ENCODE peak calls at places on chromosomes 5 and 9, in seven cellular contexts. One of them, this sample, is unnamed.

GRCh38 chr9:5509573-5509972 is 758 bp upstream of the PDCD1LG2 start:
- DNase-seq in endothelial cell: no peak
- DNase-seq in GM12865: no peak
- DNase-seq in psoas muscle: no peak
- DNase-seq in neural crest cell: no peak
- DNase-seq in endothelial cell of umbilical vein: peak
- DNase-seq in CD4-positive, alpha-beta T cell: no peak
- DNase-seq in this sample: peak

GRCh38 chr5:87361031-87361443 is 51.7 kb downstream of the CCNH start:
- DNase-seq in endothelial cell: no peak
- DNase-seq in GM12865: no peak
- DNase-seq in psoas muscle: no peak
- DNase-seq in neural crest cell: no peak
- DNase-seq in endothelial cell of umbilical vein: no peak
- DNase-seq in CD4-positive, alpha-beta T cell: no peak
- DNase-seq in this sample: peak

GRCh38 chr5:135240781-135241360 is 158.2 kb downstream of the MACROH2A1 start:
- DNase-seq in endothelial cell: no peak
- DNase-seq in GM12865: no peak
- DNase-seq in psoas muscle: no peak
- DNase-seq in neural crest cell: no peak
- DNase-seq in endothelial cell of umbilical vein: no peak
- DNase-seq in CD4-positive, alpha-beta T cell: no peak
- DNase-seq in this sample: no peak

GRCh38 chr5:30804739-30805313 is 388.7 kb upstream of the CDH6 start:
- DNase-seq in endothelial cell: no peak
- DNase-seq in GM12865: no peak
- DNase-seq in psoas muscle: no peak
- DNase-seq in neural crest cell: no peak
- DNase-seq in endothelial cell of umbilical vein: no peak
- DNase-seq in CD4-positive, alpha-beta T cell: no peak
- DNase-seq in this sample: no peak

GRCh38 chr5:171997011-171997410 is 9.4 kb downstream of the FBXW11 start:
- DNase-seq in endothelial cell: no peak
- DNase-seq in GM12865: no peak
- DNase-seq in psoas muscle: no peak
- DNase-seq in neural crest cell: no peak
- DNase-seq in endothelial cell of umbilical vein: no peak
- DNase-seq in CD4-positive, alpha-beta T cell: no peak
- DNase-seq in this sample: no peak

GRCh38 chr9:114549677-114550330 is 37.8 kb upstream of the ATP6V1G1 start:
- DNase-seq in endothelial cell: no peak
- DNase-seq in GM12865: no peak
- DNase-seq in psoas muscle: no peak
- DNase-seq in neural crest cell: no peak
- DNase-seq in endothelial cell of umbilical vein: no peak
- DNase-seq in CD4-positive, alpha-beta T cell: no peak
- DNase-seq in this sample: no peak

GRCh38 chr9:137368431-137369110 is 54.4 kb downstream of the EXD3 start:
- DNase-seq in endothelial cell: no peak
- DNase-seq in GM12865: no peak
- DNase-seq in psoas muscle: peak
- DNase-seq in neural crest cell: no peak
- DNase-seq in endothelial cell of umbilical vein: no peak
- DNase-seq in CD4-positive, alpha-beta T cell: no peak
- DNase-seq in this sample: no peak

GRCh38 chr9:106482733-106483132 is 380.2 kb upstream of the ZNF462 start:
- DNase-seq in endothelial cell: no peak
- DNase-seq in GM12865: peak
- DNase-seq in psoas muscle: no peak
- DNase-seq in neural crest cell: no peak
- DNase-seq in endothelial cell of umbilical vein: no peak
- DNase-seq in CD4-positive, alpha-beta T cell: no peak
- DNase-seq in this sample: no peak

GRCh38 chr5:64576241-64576640 is 70.4 kb downstream of the RGS7BP start:
- DNase-seq in endothelial cell: no peak
- DNase-seq in GM12865: no peak
- DNase-seq in psoas muscle: no peak
- DNase-seq in neural crest cell: no peak
- DNase-seq in endothelial cell of umbilical vein: no peak
- DNase-seq in CD4-positive, alpha-beta T cell: no peak
- DNase-seq in this sample: no peak

GRCh38 chr9:19828586-19828985 is 39.7 kb upstream of the SLC24A2 start:
- DNase-seq in endothelial cell: no peak
- DNase-seq in GM12865: no peak
- DNase-seq in psoas muscle: no peak
- DNase-seq in neural crest cell: no peak
- DNase-seq in endothelial cell of umbilical vein: no peak
- DNase-seq in CD4-positive, alpha-beta T cell: no peak
- DNase-seq in this sample: no peak

GRCh38 chr5:82521431-82522051 is 243.4 kb upstream of the RPS23 start:
- DNase-seq in endothelial cell: no peak
- DNase-seq in GM12865: no peak
- DNase-seq in psoas muscle: no peak
- DNase-seq in neural crest cell: no peak
- DNase-seq in endothelial cell of umbilical vein: no peak
- DNase-seq in CD4-positive, alpha-beta T cell: no peak
- DNase-seq in this sample: no peak

GRCh38 chr9:136759436-136760325 is 1.6 kb upstream of the LCN8 start:
- DNase-seq in endothelial cell: no peak
- DNase-seq in GM12865: no peak
- DNase-seq in psoas muscle: peak
- DNase-seq in neural crest cell: no peak
- DNase-seq in endothelial cell of umbilical vein: no peak
- DNase-seq in CD4-positive, alpha-beta T cell: no peak
- DNase-seq in this sample: no peak

GRCh38 chr9:96015876-96016686 is 140.6 kb downstream of the ERCC6L2 start:
- DNase-seq in endothelial cell: no peak
- DNase-seq in GM12865: peak
- DNase-seq in psoas muscle: no peak
- DNase-seq in neural crest cell: no peak
- DNase-seq in endothelial cell of umbilical vein: no peak
- DNase-seq in CD4-positive, alpha-beta T cell: no peak
- DNase-seq in this sample: no peak

GRCh38 chr9:20477940-20478620 is 144.2 kb downstream of the MLLT3 start:
- DNase-seq in endothelial cell: no peak
- DNase-seq in GM12865: peak
- DNase-seq in psoas muscle: no peak
- DNase-seq in neural crest cell: no peak
- DNase-seq in endothelial cell of umbilical vein: no peak
- DNase-seq in CD4-positive, alpha-beta T cell: no peak
- DNase-seq in this sample: no peak

GRCh38 chr9:134564431-134565170 is 77.0 kb upstream of the COL5A1 start:
- DNase-seq in endothelial cell: no peak
- DNase-seq in GM12865: no peak
- DNase-seq in psoas muscle: no peak
- DNase-seq in neural crest cell: no peak
- DNase-seq in endothelial cell of umbilical vein: no peak
- DNase-seq in CD4-positive, alpha-beta T cell: no peak
- DNase-seq in this sample: no peak

GRCh38 chr5:34663771-34664496 is 7.8 kb downstream of the RAI14 start:
- DNase-seq in endothelial cell: no peak
- DNase-seq in GM12865: no peak
- DNase-seq in psoas muscle: no peak
- DNase-seq in neural crest cell: no peak
- DNase-seq in endothelial cell of umbilical vein: no peak
- DNase-seq in CD4-positive, alpha-beta T cell: no peak
- DNase-seq in this sample: no peak

GRCh38 chr5:134543820-134544692 is 18.6 kb downstream of the JADE2 start:
- DNase-seq in endothelial cell: no peak
- DNase-seq in GM12865: peak
- DNase-seq in psoas muscle: peak
- DNase-seq in neural crest cell: no peak
- DNase-seq in endothelial cell of umbilical vein: no peak
- DNase-seq in CD4-positive, alpha-beta T cell: no peak
- DNase-seq in this sample: no peak

GRCh38 chr9:115606851-115607250 is 488.9 kb upstream of the TNC start:
- DNase-seq in endothelial cell: no peak
- DNase-seq in GM12865: no peak
- DNase-seq in psoas muscle: no peak
- DNase-seq in neural crest cell: no peak
- DNase-seq in endothelial cell of umbilical vein: no peak
- DNase-seq in CD4-positive, alpha-beta T cell: no peak
- DNase-seq in this sample: no peak

DNA sequence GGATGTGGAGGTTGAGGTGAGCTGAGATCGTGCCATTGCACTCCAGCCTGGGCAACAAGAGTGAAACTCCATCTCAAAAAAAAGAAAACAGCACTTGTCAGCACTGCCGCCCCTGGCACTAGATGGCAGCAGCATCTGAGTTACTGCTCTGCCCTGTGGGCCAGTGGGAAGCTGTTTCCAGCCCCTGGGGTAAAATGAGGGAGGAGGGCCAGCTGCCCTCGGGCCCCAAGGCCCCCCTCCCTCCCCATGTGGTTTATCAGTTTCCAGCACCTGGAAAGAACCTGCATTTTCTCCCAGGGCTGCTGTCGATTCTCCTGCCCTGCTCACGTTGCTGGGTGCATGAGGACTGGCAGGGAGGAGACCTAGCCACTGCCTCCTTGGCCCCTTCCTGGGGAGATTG is 13.2 kb upstream of the CEL start:
- DNase-seq in endothelial cell: no peak
- DNase-seq in GM12865: peak
- DNase-seq in psoas muscle: no peak
- DNase-seq in neural crest cell: no peak
- DNase-seq in endothelial cell of umbilical vein: peak
- DNase-seq in CD4-positive, alpha-beta T cell: no peak
- DNase-seq in this sample: no peak
- TF ChIP-seq CTCF in endothelial cell: no peak
- TF ChIP-seq CTCF in GM12865: peak
- TF ChIP-seq CTCF in psoas muscle: peak
- TF ChIP-seq CTCF in neural crest cell: no peak
- TF ChIP-seq CTCF in endothelial cell of umbilical vein: no peak
- TF ChIP-seq CTCF in CD4-positive, alpha-beta T cell: peak
- TF ChIP-seq CTCF in this sample: peak

GRCh38 chr5:113293613-113294340 is 141.0 kb downstream of the TSSK1B start:
- DNase-seq in endothelial cell: no peak
- DNase-seq in GM12865: peak
- DNase-seq in psoas muscle: no peak
- DNase-seq in neural crest cell: peak
- DNase-seq in endothelial cell of umbilical vein: peak
- DNase-seq in CD4-positive, alpha-beta T cell: no peak
- DNase-seq in this sample: no peak

GRCh38 chr5:113292535-113292934 is 142.3 kb downstream of the TSSK1B start:
- DNase-seq in endothelial cell: no peak
- DNase-seq in GM12865: no peak
- DNase-seq in psoas muscle: no peak
- DNase-seq in neural crest cell: no peak
- DNase-seq in endothelial cell of umbilical vein: peak
- DNase-seq in CD4-positive, alpha-beta T cell: no peak
- DNase-seq in this sample: no peak

GRCh38 chr5:113293068-113293571 is 141.7 kb downstream of the TSSK1B start:
- DNase-seq in endothelial cell: no peak
- DNase-seq in GM12865: no peak
- DNase-seq in psoas muscle: no peak
- DNase-seq in neural crest cell: no peak
- DNase-seq in endothelial cell of umbilical vein: peak
- DNase-seq in CD4-positive, alpha-beta T cell: no peak
- DNase-seq in this sample: no peak

GRCh38 chr5:113295111-113295539 is 139.7 kb downstream of the TSSK1B start:
- DNase-seq in endothelial cell: no peak
- DNase-seq in GM12865: no peak
- DNase-seq in psoas muscle: no peak
- DNase-seq in neural crest cell: no peak
- DNase-seq in endothelial cell of umbilical vein: no peak
- DNase-seq in CD4-positive, alpha-beta T cell: no peak
- DNase-seq in this sample: no peak

GRCh38 chr5:113294341-113295110 is 140.3 kb downstream of the TSSK1B start:
- DNase-seq in endothelial cell: peak
- DNase-seq in GM12865: peak
- DNase-seq in psoas muscle: peak
- DNase-seq in neural crest cell: peak
- DNase-seq in endothelial cell of umbilical vein: peak
- DNase-seq in CD4-positive, alpha-beta T cell: peak
- DNase-seq in this sample: peak
- TF ChIP-seq CTCF in endothelial cell: no peak
- TF ChIP-seq CTCF in GM12865: no peak
- TF ChIP-seq CTCF in psoas muscle: no peak
- TF ChIP-seq CTCF in neural crest cell: no peak
- TF ChIP-seq CTCF in endothelial cell of umbilical vein: no peak
- TF ChIP-seq CTCF in CD4-positive, alpha-beta T cell: no peak
- TF ChIP-seq CTCF in this sample: peak

DNA sequence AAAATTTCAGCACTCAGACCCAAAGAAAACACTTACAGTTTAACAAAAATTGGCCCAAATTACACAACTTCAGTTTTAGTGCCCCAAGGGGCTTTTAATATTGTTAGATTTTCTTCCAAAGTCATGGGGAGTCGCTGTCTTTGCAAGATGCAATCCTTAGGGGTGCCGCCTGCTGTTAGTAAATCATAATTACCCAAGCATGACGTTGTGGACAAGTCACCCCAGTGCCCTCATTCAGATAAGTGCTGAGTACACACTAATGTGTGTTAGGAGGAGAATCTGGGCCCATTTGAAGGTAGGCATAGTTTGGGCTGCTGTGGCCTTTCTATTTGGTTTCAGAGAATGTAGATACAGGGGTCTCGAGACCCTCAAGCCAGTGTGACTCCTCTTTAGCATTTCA is 138.1 kb downstream of the SV2C start:
- DNase-seq in endothelial cell: no peak
- DNase-seq in GM12865: no peak
- DNase-seq in psoas muscle: no peak
- DNase-seq in neural crest cell: no peak
- DNase-seq in endothelial cell of umbilical vein: no peak
- DNase-seq in CD4-positive, alpha-beta T cell: no peak
- DNase-seq in this sample: no peak
- TF ChIP-seq CTCF in endothelial cell: no peak
- TF ChIP-seq CTCF in GM12865: no peak
- TF ChIP-seq CTCF in psoas muscle: no peak
- TF ChIP-seq CTCF in neural crest cell: no peak
- TF ChIP-seq CTCF in endothelial cell of umbilical vein: no peak
- TF ChIP-seq CTCF in CD4-positive, alpha-beta T cell: no peak
- TF ChIP-seq CTCF in this sample: no peak

DNA sequence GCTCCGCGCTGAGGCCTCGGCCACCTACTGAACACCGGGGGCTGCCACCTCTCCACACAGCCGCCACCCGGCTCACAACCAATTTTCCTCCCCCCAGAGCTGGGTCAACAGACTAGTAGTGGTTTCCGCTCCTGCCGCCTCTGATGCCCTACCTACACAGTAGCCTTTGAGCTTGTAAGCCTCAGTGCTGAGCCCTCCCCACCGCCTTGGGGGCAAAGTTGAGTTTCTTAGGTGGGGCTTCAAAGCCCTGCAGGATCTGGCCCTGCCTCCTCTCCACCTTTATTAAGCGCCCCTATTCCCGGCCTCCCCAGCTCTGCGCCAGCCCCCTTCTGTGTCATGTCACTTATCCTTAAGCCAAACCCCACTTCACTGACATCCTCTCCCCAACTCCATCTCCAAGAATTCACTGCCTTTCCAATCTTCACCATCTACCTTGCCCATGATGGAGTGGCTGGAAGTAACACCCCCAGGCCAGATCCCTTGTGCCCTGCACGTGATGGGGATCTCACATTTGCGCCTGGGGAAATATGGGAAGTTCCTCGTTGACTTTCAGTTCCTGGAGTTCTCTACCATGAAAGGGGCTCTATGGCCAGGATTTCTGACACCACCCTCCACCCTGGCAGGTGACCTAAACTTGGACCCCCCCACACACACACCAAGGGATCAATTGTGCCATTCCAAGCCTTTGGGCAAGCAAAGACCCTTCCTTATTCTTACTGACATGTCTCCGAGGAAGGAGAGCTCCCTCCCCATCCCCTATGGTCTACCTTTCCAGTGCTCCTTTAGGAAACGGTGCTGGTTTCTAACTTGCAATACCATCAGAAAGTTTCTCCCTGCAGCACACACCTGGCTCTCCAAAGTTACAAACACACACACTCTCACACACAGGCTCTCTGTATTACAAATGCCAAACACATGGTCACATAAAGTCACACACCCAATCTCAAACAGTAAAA is 2.7 kb upstream of the CNTFR start:
- DNase-seq in endothelial cell: no peak
- DNase-seq in GM12865: no peak
- DNase-seq in psoas muscle: no peak
- DNase-seq in neural crest cell: no peak
- DNase-seq in endothelial cell of umbilical vein: no peak
- DNase-seq in CD4-positive, alpha-beta T cell: no peak
- DNase-seq in this sample: no peak
- TF ChIP-seq CTCF in endothelial cell: no peak
- TF ChIP-seq CTCF in GM12865: no peak
- TF ChIP-seq CTCF in psoas muscle: no peak
- TF ChIP-seq CTCF in neural crest cell: peak
- TF ChIP-seq CTCF in endothelial cell of umbilical vein: no peak
- TF ChIP-seq CTCF in CD4-positive, alpha-beta T cell: no peak
- TF ChIP-seq CTCF in this sample: no peak

This sample was measured in AG09319.